ENCODE peak calls at places on chromosome X, in five cellular contexts. W is activated gamma-delta T cell treated with anti-CD3 and anti-CD28 coated beads, Interleukin-2, amount 50 U/mL, for 16 hours; D is C1 segment of cervical spinal cord; I is mammary epithelial cell; Q is GM23248. Y is an unnamed sample.

GRCh38 chrX:18873189-18873791 is 110.6 kb downstream of the PHKA2 start:
- DNase-seq in I (peak), W (no peak), D (no peak), Q (peak), Y (no peak)

GRCh38 chrX:75229774-75230173 is 44.1 kb upstream of the UPRT start:
- DNase-seq in W (no peak), Q (no peak), I (no peak), D (no peak), Y (no peak)

GRCh38 chrX:16488959-16489358 is 161.0 kb upstream of the S100G start:
- DNase-seq in D (no peak), I (peak), Q (peak), W (no peak), Y (no peak)

GRCh38 chrX:44314259-44314734 is 29.2 kb downstream of the EFHC2 start:
- DNase-seq in I (peak), D (no peak), W (no peak), Q (peak), Y (no peak)

GRCh38 chrX:2863646-2864045 is 34.9 kb downstream of the GYG2 start:
- DNase-seq in W (no peak), D (no peak), I (peak), Q (no peak), Y (no peak)

GRCh38 chrX:14064632-14065432 is 35.1 kb upstream of the GEMIN8 start:
- DNase-seq in I (peak), D (no peak), W (no peak), Q (no peak), Y (no peak)

GRCh38 chrX:110131031-110131430 is 128.1 kb downstream of the TMEM164 start:
- DNase-seq in W (no peak), Q (no peak), D (no peak), I (no peak), Y (no peak)

GRCh38 chrX:155262970-155263754 is 1.1 kb downstream of the RAB39B start:
- DNase-seq in W (no peak), Q (peak), I (no peak), D (no peak), Y (no peak)

GRCh38 chrX:134932528-134933217 is 58.1 kb upstream of the SMIM10 start:
- DNase-seq in Q (peak), W (no peak), D (no peak), I (peak), Y (no peak)

GRCh38 chrX:130778773-130779172 is 124.2 kb downstream of the ENOX2 start:
- DNase-seq in D (no peak), I (peak), W (no peak), Q (peak), Y (no peak)

GRCh38 chrX:11881485-11882170 is 123.6 kb downstream of the MSL3 start:
- DNase-seq in Q (no peak), W (no peak), D (no peak), I (peak), Y (no peak)

GRCh38 chrX:68634649-68635227 is 12.7 kb upstream of the STARD8 start:
- DNase-seq in I (no peak), Q (peak), W (no peak), D (no peak), Y (no peak)

GRCh38 chrX:115642895-115643530 is 82.0 kb downstream of the PLS3 start:
- DNase-seq in W (peak), Q (peak), I (peak), D (no peak), Y (no peak)

GRCh38 chrX:71665747-71666146 is 1.6 kb upstream of the LOC101059915 start:
- DNase-seq in W (no peak), Q (no peak), D (no peak), I (no peak), Y (no peak)

GRCh38 chrX:131955099-131955777 is 67.9 kb upstream of the STK26 start:
- DNase-seq in I (no peak), W (no peak), D (no peak), Q (no peak), Y (no peak)

GRCh38 chrX:107146670-107147069 is 28.0 kb upstream of the RBM41 start:
- DNase-seq in Q (peak), D (no peak), W (no peak), I (peak), Y (no peak)

GRCh38 chrX:133335027-133335426 is 80.3 kb downstream of the GPC4 start:
- DNase-seq in W (no peak), D (peak), Q (peak), I (peak), Y (no peak)

GRCh38 chrX:69759921-69760625 is 144.2 kb downstream of the EDA start:
- DNase-seq in W (no peak), Q (no peak), I (no peak), D (no peak), Y (no peak)

GRCh38 chrX:66049056-66049455 is 9.2 kb upstream of the VSIG4 start:
- DNase-seq in Q (no peak), D (no peak), W (no peak), I (no peak), Y (no peak)

GRCh38 chrX:111823068-111823467 is 52.9 kb upstream of the TRPC5OS start:
- DNase-seq in I (no peak), W (no peak), Q (peak), D (no peak), Y (peak)

GRCh38 chrX:118116308-118117068 is at the start of gene KLHL13:
- DNase-seq in W (no peak), D (peak), I (peak), Q (peak), Y (no peak)

Y was measured in H1.